ENCODE peak calls at places on chromosomes 3 and 15, in seven cellular contexts. W is HL-60, K is fibroblast of pulmonary artery, A is OCI-LY7, S is esophagus muscularis mucosa, F is astrocyte of the cerebellum, B is astrocyte. O is an unnamed sample.

GRCh38 chr15:55530861-55531313 is 22.9 kb upstream of the DNAAF4 start:
- DNase-seq in W (no peak), A (peak; percentile 58), B (peak; percentile 77), K (peak; percentile 44), S (no peak), F (peak; percentile 59), O (peak; percentile 48)

GRCh38 chr3:190865828-190866227 is 3.3 kb upstream of the GMNC start:
- DNase-seq in A (no peak), B (no peak), K (no peak), S (no peak), F (no peak), W (no peak), O (no peak)

GRCh38 chr15:37032091-37032775 is 68.1 kb downstream of the MEIS2 start:
- DNase-seq in S (no peak), W (no peak), F (no peak), B (no peak), A (peak; percentile 10), K (peak; percentile 13), O (peak; percentile 15)

GRCh38 chr3:152865675-152866074 is 30.7 kb downstream of the P2RY1 start:
- DNase-seq in A (no peak), W (no peak), B (no peak), S (no peak), K (no peak), F (no peak), O (no peak)

GRCh38 chr3:124964432-124964831 is 29.9 kb upstream of the MUC13 start:
- DNase-seq in S (no peak), F (peak; percentile 57), W (no peak), K (peak; percentile 34), A (no peak), B (peak; percentile 57), O (peak; percentile 45)

GRCh38 chr15:75172168-75172841 is 29.4 kb upstream of the C15orf39 start:
- DNase-seq in S (no peak), F (no peak), W (no peak), K (no peak), B (no peak), A (no peak), O (no peak)

GRCh38 chr3:106342386-106342785 is 473.6 kb upstream of the CBLB start:
- DNase-seq in F (no peak), A (no peak), W (no peak), S (no peak), B (no peak), K (no peak), O (no peak)

GRCh38 chr15:75130597-75131268 is 70.9 kb upstream of the C15orf39 start:
- DNase-seq in F (no peak), B (no peak), K (no peak), W (no peak), S (no peak), A (peak; percentile 40), O (no peak)

GRCh38 chr3:195195321-195196209 is 75.4 kb downstream of the XXYLT1 start:
- DNase-seq in B (no peak), S (no peak), A (no peak), F (no peak), W (no peak), K (no peak), O (no peak)

DNA sequence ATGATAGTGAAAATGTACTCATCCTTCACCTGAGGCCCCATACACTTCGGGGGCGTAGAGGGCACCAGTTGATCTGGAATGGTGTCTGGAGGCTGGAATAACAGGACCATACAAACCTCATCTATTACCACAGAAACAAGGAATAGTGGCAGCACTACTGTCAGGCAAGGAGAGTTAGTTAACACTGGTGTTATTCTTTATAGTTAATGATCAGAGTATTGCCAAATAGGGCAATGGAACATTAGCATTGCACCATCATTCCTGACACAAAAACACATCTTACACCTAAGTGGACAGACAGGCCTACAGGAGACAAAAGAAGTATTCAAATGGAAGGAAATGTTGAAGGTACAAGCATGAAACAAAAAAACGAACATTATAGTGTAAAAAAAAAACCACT is 137.0 kb upstream of the UBP1 start:
- DNase-seq in S (no peak), F (no peak), W (peak; percentile 20), K (no peak), A (no peak), B (no peak), O (no peak)
- H3K4me3 ChIP-seq in S (no peak overlapping the region), F (no peak overlapping the region), W (no peak overlapping the region), K (no peak overlapping the region), A (no peak overlapping the region), B (no peak overlapping the region), O (no peak overlapping the region)

GRCh38 chr3:908839-909238 is 184.0 kb upstream of the CNTN6 start:
- DNase-seq in S (no peak), A (no peak), K (peak; percentile 4), F (no peak), B (no peak), W (no peak), O (no peak)
- TF ChIP-seq CTCF in S (no peak), A (no peak), K (peak; percentile 12), F (peak; percentile 41), B (peak; percentile 22), W (no peak), O (no peak)

GRCh38 chr15:96327155-96327741 is 3.3 kb upstream of the NR2F2 start:
- DNase-seq in F (peak; percentile 91), W (peak; percentile 73), B (peak; percentile 90), K (peak; percentile 93), S (no peak), A (peak; percentile 5), O (peak; percentile 96)

GRCh38 chr15:96324192-96324895 is 6.2 kb upstream of the NR2F2 start:
- DNase-seq in W (no peak), S (no peak), F (no peak), B (peak; percentile 51), A (no peak), K (peak; percentile 18), O (no peak)

GRCh38 chr15:96326551-96327154 is 3.8 kb upstream of the NR2F2 start:
- DNase-seq in A (no peak), S (no peak), K (peak; percentile 74), W (no peak), F (no peak), B (peak; percentile 58), O (peak; percentile 73)

GRCh38 chr15:96324900-96325299 is 5.6 kb upstream of the NR2F2 start:
- DNase-seq in B (peak; percentile 46), S (no peak), F (no peak), W (no peak), K (no peak), A (no peak), O (no peak)

DNA sequence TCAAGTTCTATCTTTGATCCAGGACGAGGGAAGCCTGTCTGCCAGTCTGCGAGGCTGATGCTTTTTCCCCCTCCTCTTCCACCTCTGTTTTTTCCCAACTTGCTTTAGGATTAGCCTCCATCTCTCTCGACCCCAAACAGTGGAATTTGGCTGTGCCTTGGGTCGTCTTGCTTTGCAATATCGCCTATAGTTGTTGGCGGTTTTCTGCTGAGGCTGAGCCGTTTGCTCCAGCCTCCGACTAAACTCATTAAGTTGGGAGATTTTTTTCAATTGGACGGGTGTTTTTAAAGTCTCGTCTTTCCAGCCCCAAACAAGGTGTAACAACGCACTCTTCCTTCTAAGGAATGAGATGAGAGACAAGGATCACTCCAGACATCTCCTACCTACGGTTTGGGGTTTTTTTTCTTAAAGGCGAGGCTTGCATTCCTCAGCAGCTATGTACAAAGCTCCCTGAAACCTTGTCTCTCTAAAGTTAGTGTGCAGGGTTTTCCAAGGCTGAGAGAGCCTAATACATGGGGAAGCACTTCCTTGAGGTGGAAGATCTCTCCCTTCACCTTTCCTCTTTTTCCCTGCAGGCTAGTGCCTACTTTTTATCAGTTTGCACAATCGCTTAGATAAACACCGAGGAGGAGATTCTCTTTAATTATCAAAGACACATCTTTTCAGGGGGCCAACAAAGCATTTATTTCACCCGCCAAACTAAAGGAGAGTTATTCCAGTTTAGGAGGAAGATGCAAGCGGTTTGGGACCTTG is 4.7 kb upstream of the NR2F2 start:
- DNase-seq in A (no peak), S (no peak), F (no peak), B (peak; percentile 71), W (no peak), K (peak; percentile 60), O (peak; percentile 71)
- H3K4me3 ChIP-seq in A (no peak overlapping the region), S (peak overlapping the region; percentile 82), F (peak overlapping the region; percentile 89), B (peak overlapping the region; percentile 85), W (peak overlapping the region; percentile 42), K (peak overlapping the region; percentile 90), O (peak overlapping the region; percentile 88)

GRCh38 chr15:66504563-66505429 is at the start of the genes RPL4 and ZWILCH:
- DNase-seq in W (peak; percentile 84), A (peak; percentile 91), S (peak; percentile 94), F (peak; percentile 75), K (peak; percentile 91), B (peak; percentile 85), O (peak; percentile 93)
- TF ChIP-seq CTCF in W (no peak), A (no peak), S (peak; percentile 24), F (no peak), K (no peak), B (no peak), O (no peak)

GRCh38 chr15:39969871-39970270 is 36.0 kb downstream of the EIF2AK4 start:
- DNase-seq in B (peak; percentile 68), S (no peak), K (peak; percentile 63), W (no peak), A (no peak), F (peak; percentile 81), O (peak; percentile 83)
- H3K4me3 ChIP-seq in B (no peak overlapping the region), S (no peak overlapping the region), K (no peak overlapping the region), W (no peak overlapping the region), A (no peak overlapping the region), F (no peak overlapping the region), O (no peak overlapping the region)

O was measured in fibroblast of the aortic adventitia.